ENCODE peak calls at places on chromosomes 3 and 15, in eight cellular contexts. One of them, this sample, is unnamed.

GRCh38 chr15:70023769-70024491 is 73.8 kb downstream of the TLE3 start:
- DNase-seq in HepG2: no peak
- DNase-seq in A549: no peak
- DNase-seq in SK-N-SH: no peak
- DNase-seq in IMR-90: peak
- DNase-seq in K562: no peak
- DNase-seq in HCT116: no peak
- DNase-seq in GM12878: no peak
- DNase-seq in this sample: no peak

GRCh38 chr3:132311860-132312259 is 5.3 kb upstream of the ACP3 start:
- DNase-seq in HepG2: no peak
- DNase-seq in A549: no peak
- DNase-seq in SK-N-SH: no peak
- DNase-seq in IMR-90: peak
- DNase-seq in K562: no peak
- DNase-seq in HCT116: no peak
- DNase-seq in GM12878: no peak
- DNase-seq in this sample: no peak

GRCh38 chr3:162721736-162722135 is 1225.1 kb downstream of the OTOL1 start:
- DNase-seq in HepG2: no peak
- DNase-seq in A549: peak
- DNase-seq in SK-N-SH: no peak
- DNase-seq in IMR-90: no peak
- DNase-seq in K562: no peak
- DNase-seq in HCT116: no peak
- DNase-seq in GM12878: no peak
- DNase-seq in this sample: no peak

GRCh38 chr15:71632571-71633195 is 177.7 kb upstream of the NR2E3 start:
- DNase-seq in HepG2: no peak
- DNase-seq in A549: no peak
- DNase-seq in SK-N-SH: no peak
- DNase-seq in IMR-90: no peak
- DNase-seq in K562: no peak
- DNase-seq in HCT116: no peak
- DNase-seq in GM12878: no peak
- DNase-seq in this sample: no peak

GRCh38 chr3:186025161-186025560 is 83.7 kb downstream of the ETV5 start:
- DNase-seq in HepG2: no peak
- DNase-seq in A549: no peak
- DNase-seq in SK-N-SH: no peak
- DNase-seq in IMR-90: peak
- DNase-seq in K562: no peak
- DNase-seq in HCT116: no peak
- DNase-seq in GM12878: no peak
- DNase-seq in this sample: no peak

GRCh38 chr15:67100808-67101581 is 35.6 kb downstream of the SMAD3 start:
- DNase-seq in HepG2: no peak
- DNase-seq in A549: no peak
- DNase-seq in SK-N-SH: no peak
- DNase-seq in IMR-90: no peak
- DNase-seq in K562: no peak
- DNase-seq in HCT116: no peak
- DNase-seq in GM12878: peak
- DNase-seq in this sample: no peak

GRCh38 chr3:143084856-143085731 is 34.5 kb upstream of the CHST2 start:
- DNase-seq in HepG2: no peak
- DNase-seq in A549: peak
- DNase-seq in SK-N-SH: no peak
- DNase-seq in IMR-90: peak
- DNase-seq in K562: peak
- DNase-seq in HCT116: no peak
- DNase-seq in GM12878: peak
- DNase-seq in this sample: no peak

GRCh38 chr3:13588971-13589370 is 40.0 kb downstream of the FBLN2 start:
- DNase-seq in HepG2: no peak
- DNase-seq in A549: no peak
- DNase-seq in SK-N-SH: no peak
- DNase-seq in IMR-90: no peak
- DNase-seq in K562: no peak
- DNase-seq in HCT116: no peak
- DNase-seq in GM12878: no peak
- DNase-seq in this sample: no peak

GRCh38 chr3:62211675-62212429 is 161.5 kb downstream of the FEZF2 start:
- DNase-seq in HepG2: no peak
- DNase-seq in A549: no peak
- DNase-seq in SK-N-SH: no peak
- DNase-seq in IMR-90: no peak
- DNase-seq in K562: no peak
- DNase-seq in HCT116: no peak
- DNase-seq in GM12878: no peak
- DNase-seq in this sample: no peak

GRCh38 chr15:82044373-82045178 is 1.2 kb downstream of the MEX3B start:
- DNase-seq in HepG2: no peak
- DNase-seq in A549: peak
- DNase-seq in SK-N-SH: peak
- DNase-seq in IMR-90: peak
- DNase-seq in K562: no peak
- DNase-seq in HCT116: no peak
- DNase-seq in GM12878: no peak
- DNase-seq in this sample: no peak

GRCh38 chr15:93210995-93211394 is 122.0 kb upstream of the RGMA start:
- DNase-seq in HepG2: no peak
- DNase-seq in A549: no peak
- DNase-seq in SK-N-SH: no peak
- DNase-seq in IMR-90: no peak
- DNase-seq in K562: no peak
- DNase-seq in HCT116: no peak
- DNase-seq in GM12878: no peak
- DNase-seq in this sample: no peak

GRCh38 chr3:61154788-61155187 is 96.5 kb downstream of the FHIT start:
- DNase-seq in HepG2: no peak
- DNase-seq in A549: no peak
- DNase-seq in SK-N-SH: no peak
- DNase-seq in IMR-90: no peak
- DNase-seq in K562: no peak
- DNase-seq in HCT116: no peak
- DNase-seq in GM12878: no peak
- DNase-seq in this sample: no peak

GRCh38 chr3:196149375-196149774 is 61.8 kb downstream of the ZDHHC19 start:
- DNase-seq in HepG2: no peak
- DNase-seq in A549: no peak
- DNase-seq in SK-N-SH: no peak
- DNase-seq in IMR-90: peak
- DNase-seq in K562: peak
- DNase-seq in HCT116: no peak
- DNase-seq in GM12878: no peak
- DNase-seq in this sample: no peak

GRCh38 chr15:77021803-77022381 is 27.0 kb downstream of the PSTPIP1 start:
- DNase-seq in HepG2: no peak
- DNase-seq in A549: no peak
- DNase-seq in SK-N-SH: no peak
- DNase-seq in IMR-90: peak
- DNase-seq in K562: no peak
- DNase-seq in HCT116: no peak
- DNase-seq in GM12878: no peak
- DNase-seq in this sample: no peak

GRCh38 chr3:151969026-151969658 is 95.7 kb downstream of the SUCNR1 start:
- DNase-seq in HepG2: no peak
- DNase-seq in A549: no peak
- DNase-seq in SK-N-SH: no peak
- DNase-seq in IMR-90: peak
- DNase-seq in K562: no peak
- DNase-seq in HCT116: no peak
- DNase-seq in GM12878: no peak
- DNase-seq in this sample: no peak

GRCh38 chr15:89827821-89828220 is 13.2 kb upstream of the ANPEP start:
- DNase-seq in HepG2: no peak
- DNase-seq in A549: no peak
- DNase-seq in SK-N-SH: no peak
- DNase-seq in IMR-90: no peak
- DNase-seq in K562: no peak
- DNase-seq in HCT116: no peak
- DNase-seq in GM12878: no peak
- DNase-seq in this sample: no peak

GRCh38 chr3:53191836-53192480 is 30.9 kb downstream of the PRKCD start:
- DNase-seq in HepG2: no peak
- DNase-seq in A549: no peak
- DNase-seq in SK-N-SH: peak
- DNase-seq in IMR-90: no peak
- DNase-seq in K562: no peak
- DNase-seq in HCT116: no peak
- DNase-seq in GM12878: no peak
- DNase-seq in this sample: no peak

GRCh38 chr3:24058940-24059705 is 114.0 kb downstream of the NR1D2 start:
- DNase-seq in HepG2: no peak
- DNase-seq in A549: no peak
- DNase-seq in SK-N-SH: no peak
- DNase-seq in IMR-90: no peak
- DNase-seq in K562: no peak
- DNase-seq in HCT116: no peak
- DNase-seq in GM12878: no peak
- DNase-seq in this sample: no peak

DNA sequence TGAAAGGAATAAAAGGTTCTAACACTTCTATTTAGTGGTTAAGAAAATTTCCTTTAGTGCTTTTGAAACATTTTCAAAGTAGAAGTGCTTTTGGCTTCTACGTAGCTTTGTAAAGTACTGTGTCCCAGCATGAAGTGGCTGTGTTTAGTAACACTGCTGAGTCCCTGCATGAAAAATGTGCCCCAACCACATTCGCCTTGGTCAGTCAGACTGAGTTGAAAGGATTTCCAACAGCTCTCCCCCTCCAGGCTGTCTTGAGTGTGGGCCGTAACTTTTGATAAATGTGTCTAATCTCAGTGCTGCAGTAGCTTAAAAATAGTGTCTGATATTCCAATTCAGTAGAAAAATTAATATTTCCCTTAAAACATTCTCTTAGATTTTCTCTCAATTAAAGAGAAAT is 115.0 kb downstream of the NR1D2 start:
- DNase-seq in HepG2: no peak
- DNase-seq in A549: no peak
- DNase-seq in SK-N-SH: no peak
- DNase-seq in IMR-90: peak
- DNase-seq in K562: no peak
- DNase-seq in HCT116: no peak
- DNase-seq in GM12878: no peak
- DNase-seq in this sample: no peak
- H3K4me2 ChIP-seq in HepG2: no peak
- H3K4me2 ChIP-seq in A549: no peak
- H3K4me2 ChIP-seq in SK-N-SH: no peak
- H3K4me2 ChIP-seq in IMR-90: no peak
- H3K4me2 ChIP-seq in K562: no peak
- H3K4me2 ChIP-seq in HCT116: no peak
- H3K4me2 ChIP-seq in GM12878: no peak
- H3K4me2 ChIP-seq in this sample: no peak

DNA sequence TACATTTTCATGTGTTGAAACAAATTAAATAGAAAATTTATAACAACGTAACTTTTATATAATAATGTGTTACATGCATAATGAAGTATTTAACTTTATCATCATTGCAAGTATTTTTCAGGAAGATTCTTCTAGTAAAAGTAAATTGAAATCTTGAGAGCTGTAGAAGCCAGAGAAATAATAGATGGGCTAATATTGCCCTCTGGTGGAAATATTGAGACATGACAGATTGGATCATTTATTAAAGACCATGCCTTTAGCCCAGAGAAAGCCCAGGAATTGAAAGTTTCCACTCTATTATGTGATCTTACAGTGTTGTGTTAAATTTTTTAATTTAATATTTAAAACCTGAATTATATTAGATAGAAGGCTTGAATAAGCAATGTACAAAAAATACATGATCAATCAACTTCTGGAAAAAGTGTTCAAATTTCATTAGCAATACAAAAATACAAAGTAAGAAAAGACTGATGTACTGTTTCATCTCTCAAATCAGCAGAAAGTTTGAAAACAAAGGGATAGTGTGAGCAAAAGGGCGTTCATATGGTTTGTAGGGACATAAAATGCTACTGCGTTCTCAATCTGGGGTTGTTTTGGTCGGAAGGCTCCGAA is 52.7 kb upstream of the SPTSSB start:
- DNase-seq in HepG2: peak
- DNase-seq in A549: peak
- DNase-seq in SK-N-SH: peak
- DNase-seq in IMR-90: peak
- DNase-seq in K562: peak
- DNase-seq in HCT116: peak
- DNase-seq in GM12878: no peak
- DNase-seq in this sample: no peak
- TF ChIP-seq RAD21 in HepG2: peak
- TF ChIP-seq RAD21 in A549: peak
- TF ChIP-seq RAD21 in SK-N-SH: peak
- TF ChIP-seq RAD21 in IMR-90: peak
- TF ChIP-seq RAD21 in K562: peak
- TF ChIP-seq RAD21 in HCT116: peak
- TF ChIP-seq RAD21 in GM12878: peak
- TF ChIP-seq RAD21 in this sample: peak

GRCh38 chr3:113773381-113773780 is 26.5 kb downstream of the ATP6V1A start:
- DNase-seq in HepG2: no peak
- DNase-seq in A549: no peak
- DNase-seq in SK-N-SH: no peak
- DNase-seq in IMR-90: peak
- DNase-seq in K562: no peak
- DNase-seq in HCT116: no peak
- DNase-seq in GM12878: no peak
- DNase-seq in this sample: no peak
- H3K4me2 ChIP-seq in HepG2: no peak
- H3K4me2 ChIP-seq in A549: no peak
- H3K4me2 ChIP-seq in SK-N-SH: no peak
- H3K4me2 ChIP-seq in IMR-90: peak
- H3K4me2 ChIP-seq in K562: no peak
- H3K4me2 ChIP-seq in HCT116: no peak
- H3K4me2 ChIP-seq in GM12878: no peak
- H3K4me2 ChIP-seq in this sample: no peak

GRCh38 chr3:44395714-44396113 is 57.1 kb downstream of the TCAIM start:
- DNase-seq in HepG2: no peak
- DNase-seq in A549: no peak
- DNase-seq in SK-N-SH: no peak
- DNase-seq in IMR-90: no peak
- DNase-seq in K562: no peak
- DNase-seq in HCT116: no peak
- DNase-seq in GM12878: no peak
- DNase-seq in this sample: no peak

GRCh38 chr3:44392489-44392888 is 53.9 kb downstream of the TCAIM start:
- DNase-seq in HepG2: no peak
- DNase-seq in A549: no peak
- DNase-seq in SK-N-SH: no peak
- DNase-seq in IMR-90: no peak
- DNase-seq in K562: no peak
- DNase-seq in HCT116: no peak
- DNase-seq in GM12878: no peak
- DNase-seq in this sample: no peak

GRCh38 chr3:44400771-44401170 is 62.2 kb downstream of the TCAIM start:
- DNase-seq in HepG2: peak
- DNase-seq in A549: no peak
- DNase-seq in SK-N-SH: no peak
- DNase-seq in IMR-90: no peak
- DNase-seq in K562: peak
- DNase-seq in HCT116: no peak
- DNase-seq in GM12878: no peak
- DNase-seq in this sample: no peak

GRCh38 chr3:44398853-44399252 is 60.3 kb downstream of the TCAIM start:
- DNase-seq in HepG2: no peak
- DNase-seq in A549: no peak
- DNase-seq in SK-N-SH: no peak
- DNase-seq in IMR-90: no peak
- DNase-seq in K562: no peak
- DNase-seq in HCT116: no peak
- DNase-seq in GM12878: no peak
- DNase-seq in this sample: no peak

GRCh38 chr3:44396200-44397171 is 57.9 kb downstream of the TCAIM start:
- DNase-seq in HepG2: no peak
- DNase-seq in A549: no peak
- DNase-seq in SK-N-SH: no peak
- DNase-seq in IMR-90: no peak
- DNase-seq in K562: no peak
- DNase-seq in HCT116: no peak
- DNase-seq in GM12878: no peak
- DNase-seq in this sample: no peak
- TF ChIP-seq RAD21 in HepG2: no peak
- TF ChIP-seq RAD21 in A549: no peak
- TF ChIP-seq RAD21 in SK-N-SH: no peak
- TF ChIP-seq RAD21 in IMR-90: no peak
- TF ChIP-seq RAD21 in K562: no peak
- TF ChIP-seq RAD21 in HCT116: no peak
- TF ChIP-seq RAD21 in GM12878: no peak
- TF ChIP-seq RAD21 in this sample: no peak